ENCODE peak calls at places on chromosomes 1 and 21, in four cellular contexts. S, A, Z and Q are unnamed samples.

GRCh38 chr1:220827445-220828210 is 40.9 kb downstream of the MTARC1 start:
- DNase-seq in S (no peak), A (no peak), Z (no peak), Q (no peak)

GRCh38 chr1:46406881-46407608 is 12.9 kb downstream of the FAAH start:
- DNase-seq in S (no peak), A (no peak), Z (no peak), Q (no peak)

GRCh38 chr1:84253891-84254290 is 47.6 kb upstream of the SAMD13 start:
- DNase-seq in S (no peak), A (peak), Z (no peak), Q (no peak)

GRCh38 chr1:41794031-41794430 is 124.7 kb downstream of the HIVEP3 start:
- DNase-seq in S (no peak), A (no peak), Z (no peak), Q (no peak)

GRCh38 chr1:54254055-54254454 is 54.1 kb downstream of the MRPL37 start:
- DNase-seq in S (no peak), A (no peak), Z (no peak), Q (no peak)

GRCh38 chr1:110183642-110184167 is 26.4 kb upstream of the KCNC4 start:
- DNase-seq in S (no peak), A (no peak), Z (no peak), Q (no peak)

GRCh38 chr1:228151170-228151513 is 1.4 kb downstream of the GJC2 start:
- DNase-seq in S (no peak), A (no peak), Z (no peak), Q (no peak)

GRCh38 chr1:113998361-113998760 is 19.1 kb downstream of the OLFML3 start:
- DNase-seq in S (no peak), A (no peak), Z (no peak), Q (no peak)

GRCh38 chr21:33268736-33269441 is 2.7 kb downstream of the IL10RB start:
- DNase-seq in S (no peak), A (no peak), Z (peak), Q (peak)

GRCh38 chr1:75023005-75023404 is 111.2 kb upstream of the LHX8 start:
- DNase-seq in S (no peak), A (no peak), Z (no peak), Q (no peak)

GRCh38 chr1:51274676-51275075 is 38.6 kb downstream of the RNF11 start:
- DNase-seq in S (no peak), A (no peak), Z (no peak), Q (no peak)

GRCh38 chr1:226975259-226975908 is 35.3 kb downstream of the COQ8A start:
- DNase-seq in S (no peak), A (no peak), Z (no peak), Q (no peak)

GRCh38 chr21:44895859-44896258 is 22.4 kb upstream of the PTTG1IP start:
- DNase-seq in S (no peak), A (no peak), Z (no peak), Q (no peak)